ENCODE peak calls at places on chromosomes 3 and 15, in eight cellular contexts. One of them, this sample, is unnamed.

GRCh38 chr15:42118650-42119531 is 24.5 kb upstream of the PLA2G4D start:
- DNase-seq in uterus: no peak
- DNase-seq in aorta: no peak
- DNase-seq in midbrain: no peak
- DNase-seq in GM19239: no peak
- DNase-seq in cardiac fibroblast: peak
- DNase-seq in activated CD4-positive, alpha-beta T cell treated with anti-CD3 and anti-CD28 coated beads, Interleukin-2, amount 10 ng/mL, durations not matched to agents 7 days and 5 days: no peak
- DNase-seq in cardiac muscle cell: peak
- DNase-seq in this sample: no peak

GRCh38 chr3:98565237-98565643 is 28.2 kb downstream of the CPOX start:
- DNase-seq in GM19239: no peak
- DNase-seq in midbrain: no peak
- DNase-seq in cardiac muscle cell: no peak
- DNase-seq in activated CD4-positive, alpha-beta T cell treated with anti-CD3 and anti-CD28 coated beads, Interleukin-2, amount 10 ng/mL, durations not matched to agents 7 days and 5 days: no peak
- DNase-seq in cardiac fibroblast: no peak
- DNase-seq in uterus: no peak
- DNase-seq in aorta: no peak
- DNase-seq in this sample: no peak

GRCh38 chr15:68495221-68495950 is 63.4 kb upstream of the ITGA11 start:
- DNase-seq in GM19239: no peak
- DNase-seq in cardiac fibroblast: no peak
- DNase-seq in cardiac muscle cell: no peak
- DNase-seq in midbrain: no peak
- DNase-seq in uterus: no peak
- DNase-seq in activated CD4-positive, alpha-beta T cell treated with anti-CD3 and anti-CD28 coated beads, Interleukin-2, amount 10 ng/mL, durations not matched to agents 7 days and 5 days: no peak
- DNase-seq in aorta: no peak
- DNase-seq in this sample: no peak

GRCh38 chr15:51492528-51492927 is 130.0 kb downstream of the DMXL2 start:
- DNase-seq in aorta: no peak
- DNase-seq in cardiac fibroblast: no peak
- DNase-seq in activated CD4-positive, alpha-beta T cell treated with anti-CD3 and anti-CD28 coated beads, Interleukin-2, amount 10 ng/mL, durations not matched to agents 7 days and 5 days: no peak
- DNase-seq in cardiac muscle cell: no peak
- DNase-seq in midbrain: no peak
- DNase-seq in uterus: no peak
- DNase-seq in GM19239: no peak
- DNase-seq in this sample: no peak

GRCh38 chr3:155664922-155665695 is 79.8 kb downstream of the PLCH1 start:
- DNase-seq in aorta: peak
- DNase-seq in uterus: peak
- DNase-seq in midbrain: no peak
- DNase-seq in GM19239: no peak
- DNase-seq in cardiac fibroblast: peak
- DNase-seq in activated CD4-positive, alpha-beta T cell treated with anti-CD3 and anti-CD28 coated beads, Interleukin-2, amount 10 ng/mL, durations not matched to agents 7 days and 5 days: no peak
- DNase-seq in cardiac muscle cell: peak
- DNase-seq in this sample: no peak

GRCh38 chr3:72120806-72121778 is 336.1 kb upstream of the PROK2 start:
- DNase-seq in GM19239: no peak
- DNase-seq in aorta: no peak
- DNase-seq in uterus: no peak
- DNase-seq in cardiac fibroblast: no peak
- DNase-seq in activated CD4-positive, alpha-beta T cell treated with anti-CD3 and anti-CD28 coated beads, Interleukin-2, amount 10 ng/mL, durations not matched to agents 7 days and 5 days: no peak
- DNase-seq in cardiac muscle cell: no peak
- DNase-seq in midbrain: no peak
- DNase-seq in this sample: no peak

GRCh38 chr3:141255864-141256263 is 24.2 kb downstream of the PXYLP1 start:
- DNase-seq in midbrain: no peak
- DNase-seq in GM19239: no peak
- DNase-seq in cardiac fibroblast: peak
- DNase-seq in aorta: no peak
- DNase-seq in activated CD4-positive, alpha-beta T cell treated with anti-CD3 and anti-CD28 coated beads, Interleukin-2, amount 10 ng/mL, durations not matched to agents 7 days and 5 days: peak
- DNase-seq in uterus: no peak
- DNase-seq in cardiac muscle cell: peak
- DNase-seq in this sample: no peak

GRCh38 chr3:175432338-175433025 is 573.3 kb downstream of the NAALADL2 start:
- DNase-seq in GM19239: no peak
- DNase-seq in activated CD4-positive, alpha-beta T cell treated with anti-CD3 and anti-CD28 coated beads, Interleukin-2, amount 10 ng/mL, durations not matched to agents 7 days and 5 days: no peak
- DNase-seq in midbrain: no peak
- DNase-seq in cardiac fibroblast: peak
- DNase-seq in aorta: no peak
- DNase-seq in uterus: no peak
- DNase-seq in cardiac muscle cell: peak
- DNase-seq in this sample: no peak

GRCh38 chr15:72515591-72516389 is 41.7 kb downstream of the ARIH1 start:
- DNase-seq in GM19239: no peak
- DNase-seq in uterus: no peak
- DNase-seq in midbrain: no peak
- DNase-seq in cardiac fibroblast: peak
- DNase-seq in aorta: no peak
- DNase-seq in activated CD4-positive, alpha-beta T cell treated with anti-CD3 and anti-CD28 coated beads, Interleukin-2, amount 10 ng/mL, durations not matched to agents 7 days and 5 days: no peak
- DNase-seq in cardiac muscle cell: peak
- DNase-seq in this sample: no peak

GRCh38 chr15:94232107-94232506 is 746 bp downstream of the MCTP2 start:
- DNase-seq in aorta: no peak
- DNase-seq in cardiac muscle cell: no peak
- DNase-seq in cardiac fibroblast: no peak
- DNase-seq in GM19239: no peak
- DNase-seq in activated CD4-positive, alpha-beta T cell treated with anti-CD3 and anti-CD28 coated beads, Interleukin-2, amount 10 ng/mL, durations not matched to agents 7 days and 5 days: no peak
- DNase-seq in midbrain: no peak
- DNase-seq in uterus: no peak
- DNase-seq in this sample: no peak

GRCh38 chr3:122392868-122393844 is 9.2 kb downstream of the FAM162A start:
- DNase-seq in uterus: no peak
- DNase-seq in aorta: no peak
- DNase-seq in cardiac muscle cell: peak
- DNase-seq in GM19239: no peak
- DNase-seq in cardiac fibroblast: peak
- DNase-seq in midbrain: peak
- DNase-seq in activated CD4-positive, alpha-beta T cell treated with anti-CD3 and anti-CD28 coated beads, Interleukin-2, amount 10 ng/mL, durations not matched to agents 7 days and 5 days: peak
- DNase-seq in this sample: no peak

GRCh38 chr15:22949074-22949547 is 31.1 kb downstream of the CYFIP1 start:
- DNase-seq in midbrain: no peak
- DNase-seq in aorta: peak
- DNase-seq in GM19239: peak
- DNase-seq in cardiac muscle cell: peak
- DNase-seq in activated CD4-positive, alpha-beta T cell treated with anti-CD3 and anti-CD28 coated beads, Interleukin-2, amount 10 ng/mL, durations not matched to agents 7 days and 5 days: no peak
- DNase-seq in cardiac fibroblast: peak
- DNase-seq in uterus: peak
- DNase-seq in this sample: no peak

GRCh38 chr15:85871545-85871944 is 76.8 kb upstream of the KLHL25 start:
- DNase-seq in midbrain: no peak
- DNase-seq in aorta: no peak
- DNase-seq in cardiac muscle cell: no peak
- DNase-seq in activated CD4-positive, alpha-beta T cell treated with anti-CD3 and anti-CD28 coated beads, Interleukin-2, amount 10 ng/mL, durations not matched to agents 7 days and 5 days: no peak
- DNase-seq in cardiac fibroblast: no peak
- DNase-seq in GM19239: no peak
- DNase-seq in uterus: no peak
- DNase-seq in this sample: no peak

GRCh38 chr15:79442911-79443310 is 10.8 kb downstream of the MINAR1 start:
- DNase-seq in GM19239: no peak
- DNase-seq in uterus: no peak
- DNase-seq in aorta: no peak
- DNase-seq in midbrain: no peak
- DNase-seq in cardiac muscle cell: no peak
- DNase-seq in activated CD4-positive, alpha-beta T cell treated with anti-CD3 and anti-CD28 coated beads, Interleukin-2, amount 10 ng/mL, durations not matched to agents 7 days and 5 days: no peak
- DNase-seq in cardiac fibroblast: no peak
- DNase-seq in this sample: no peak

GRCh38 chr3:9901967-9902366 is 681 bp upstream of the IL17RE start:
- DNase-seq in activated CD4-positive, alpha-beta T cell treated with anti-CD3 and anti-CD28 coated beads, Interleukin-2, amount 10 ng/mL, durations not matched to agents 7 days and 5 days: peak
- DNase-seq in midbrain: no peak
- DNase-seq in GM19239: no peak
- DNase-seq in aorta: no peak
- DNase-seq in cardiac fibroblast: no peak
- DNase-seq in cardiac muscle cell: no peak
- DNase-seq in uterus: no peak
- DNase-seq in this sample: no peak

GRCh38 chr3:72092778-72093177 is 307.8 kb upstream of the PROK2 start:
- DNase-seq in cardiac fibroblast: no peak
- DNase-seq in cardiac muscle cell: no peak
- DNase-seq in GM19239: no peak
- DNase-seq in aorta: no peak
- DNase-seq in uterus: no peak
- DNase-seq in activated CD4-positive, alpha-beta T cell treated with anti-CD3 and anti-CD28 coated beads, Interleukin-2, amount 10 ng/mL, durations not matched to agents 7 days and 5 days: no peak
- DNase-seq in midbrain: no peak
- DNase-seq in this sample: no peak

GRCh38 chr3:192215-192929 is 4.2 kb upstream of the CHL1 start:
- DNase-seq in cardiac muscle cell: no peak
- DNase-seq in aorta: peak
- DNase-seq in cardiac fibroblast: no peak
- DNase-seq in uterus: no peak
- DNase-seq in GM19239: peak
- DNase-seq in activated CD4-positive, alpha-beta T cell treated with anti-CD3 and anti-CD28 coated beads, Interleukin-2, amount 10 ng/mL, durations not matched to agents 7 days and 5 days: no peak
- DNase-seq in midbrain: no peak
- DNase-seq in this sample: no peak

GRCh38 chr3:140540262-140540661 is 137.6 kb upstream of the TRIM42 start:
- DNase-seq in aorta: no peak
- DNase-seq in activated CD4-positive, alpha-beta T cell treated with anti-CD3 and anti-CD28 coated beads, Interleukin-2, amount 10 ng/mL, durations not matched to agents 7 days and 5 days: no peak
- DNase-seq in midbrain: no peak
- DNase-seq in cardiac fibroblast: no peak
- DNase-seq in uterus: no peak
- DNase-seq in GM19239: peak
- DNase-seq in cardiac muscle cell: no peak
- DNase-seq in this sample: no peak

GRCh38 chr15:59812185-59812870 is 123.2 kb upstream of the BNIP2 start:
- DNase-seq in activated CD4-positive, alpha-beta T cell treated with anti-CD3 and anti-CD28 coated beads, Interleukin-2, amount 10 ng/mL, durations not matched to agents 7 days and 5 days: no peak
- DNase-seq in midbrain: no peak
- DNase-seq in cardiac fibroblast: no peak
- DNase-seq in cardiac muscle cell: no peak
- DNase-seq in aorta: no peak
- DNase-seq in uterus: no peak
- DNase-seq in GM19239: no peak
- DNase-seq in this sample: no peak

GRCh38 chr3:127478922-127479321 is 111.6 kb downstream of the TPRA1 start:
- DNase-seq in cardiac fibroblast: no peak
- DNase-seq in activated CD4-positive, alpha-beta T cell treated with anti-CD3 and anti-CD28 coated beads, Interleukin-2, amount 10 ng/mL, durations not matched to agents 7 days and 5 days: no peak
- DNase-seq in uterus: no peak
- DNase-seq in midbrain: no peak
- DNase-seq in aorta: no peak
- DNase-seq in cardiac muscle cell: no peak
- DNase-seq in GM19239: no peak
- DNase-seq in this sample: no peak

GRCh38 chr3:117547956-117548550 is 838.5 kb downstream of the TUSC7 start:
- DNase-seq in cardiac fibroblast: peak
- DNase-seq in midbrain: no peak
- DNase-seq in aorta: no peak
- DNase-seq in uterus: no peak
- DNase-seq in cardiac muscle cell: peak
- DNase-seq in activated CD4-positive, alpha-beta T cell treated with anti-CD3 and anti-CD28 coated beads, Interleukin-2, amount 10 ng/mL, durations not matched to agents 7 days and 5 days: no peak
- DNase-seq in GM19239: no peak
- DNase-seq in this sample: no peak

GRCh38 chr3:14633819-14634424 is 17.6 kb upstream of the CCDC174 start:
- DNase-seq in GM19239: peak
- DNase-seq in cardiac fibroblast: peak
- DNase-seq in aorta: peak
- DNase-seq in uterus: no peak
- DNase-seq in activated CD4-positive, alpha-beta T cell treated with anti-CD3 and anti-CD28 coated beads, Interleukin-2, amount 10 ng/mL, durations not matched to agents 7 days and 5 days: peak
- DNase-seq in cardiac muscle cell: peak
- DNase-seq in midbrain: no peak
- DNase-seq in this sample: no peak

GRCh38 chr15:82648257-82649103 is 1.3 kb upstream of the CPEB1 start:
- DNase-seq in cardiac muscle cell: peak
- DNase-seq in uterus: peak
- DNase-seq in aorta: no peak
- DNase-seq in activated CD4-positive, alpha-beta T cell treated with anti-CD3 and anti-CD28 coated beads, Interleukin-2, amount 10 ng/mL, durations not matched to agents 7 days and 5 days: no peak
- DNase-seq in GM19239: no peak
- DNase-seq in midbrain: peak
- DNase-seq in cardiac fibroblast: peak
- DNase-seq in this sample: peak

GRCh38 chr3:183033746-183034145 is 53.4 kb upstream of the DCUN1D1 start:
- DNase-seq in activated CD4-positive, alpha-beta T cell treated with anti-CD3 and anti-CD28 coated beads, Interleukin-2, amount 10 ng/mL, durations not matched to agents 7 days and 5 days: no peak
- DNase-seq in midbrain: no peak
- DNase-seq in GM19239: no peak
- DNase-seq in cardiac muscle cell: no peak
- DNase-seq in aorta: no peak
- DNase-seq in cardiac fibroblast: no peak
- DNase-seq in uterus: no peak
- DNase-seq in this sample: no peak

GRCh38 chr15:79372428-79372827 is 59.7 kb upstream of the MINAR1 start:
- DNase-seq in aorta: no peak
- DNase-seq in cardiac fibroblast: no peak
- DNase-seq in midbrain: no peak
- DNase-seq in uterus: no peak
- DNase-seq in GM19239: no peak
- DNase-seq in cardiac muscle cell: no peak
- DNase-seq in activated CD4-positive, alpha-beta T cell treated with anti-CD3 and anti-CD28 coated beads, Interleukin-2, amount 10 ng/mL, durations not matched to agents 7 days and 5 days: no peak
- DNase-seq in this sample: no peak